ENCODE peak calls at places on chromosome 1, in five cellular contexts. F is fibroblast of lung, X is A549, L is RWPE1, K is left ventricle myocardium inferior. C is an unnamed sample.

GRCh38 chr1:156583821-156584622 is 4.5 kb downstream of the TTC24 start:
- DNase-seq in K (no peak), L (peak; percentile 66), X (peak; percentile 85), F (peak; percentile 72), C (peak; percentile 82)

GRCh38 chr1:108703939-108704338 is 8.8 kb upstream of the FNDC7 start:
- DNase-seq in X (no peak), F (no peak), L (no peak), K (no peak), C (peak; percentile 32)

GRCh38 chr1:236345728-236346127 is 48.4 kb upstream of the EDARADD start:
- DNase-seq in L (no peak), X (peak; percentile 16), F (no peak), K (no peak), C (peak; percentile 4)

GRCh38 chr1:155064109-155064812 is 721 bp downstream of the EFNA4 start:
- DNase-seq in F (peak; percentile 41), X (no peak), K (no peak), L (no peak), C (no peak)

GRCh38 chr1:36516372-36517018 is 33.8 kb upstream of the CSF3R start:
- DNase-seq in L (peak; percentile 76), F (peak; percentile 40), X (peak; percentile 79), K (peak; percentile 33), C (peak; percentile 26)

GRCh38 chr1:186463511-186463910 is 2.6 kb upstream of the PDC start:
- DNase-seq in K (no peak), F (no peak), L (no peak), X (no peak), C (no peak)

GRCh38 chr1:23625459-23625858 is 66.1 kb upstream of the RPL11 start:
- DNase-seq in K (no peak), X (no peak), L (no peak), F (no peak), C (no peak)

GRCh38 chr1:158177705-158178450 is 2.8 kb upstream of the CD1D start:
- DNase-seq in K (peak; percentile 97), F (peak; percentile 60), L (peak; percentile 79), X (peak; percentile 47), C (peak; percentile 79)

GRCh38 chr1:201630582-201630981 is 91.7 kb downstream of the NAV1 start:
- DNase-seq in K (no peak), F (no peak), L (no peak), X (no peak), C (no peak)

GRCh38 chr1:115203287-115203686 is 114.0 kb upstream of the TSPAN2 start:
- DNase-seq in X (no peak), K (no peak), L (no peak), F (no peak), C (no peak)

GRCh38 chr1:33347650-33347992 is 26.7 kb upstream of the A3GALT2 start:
- DNase-seq in K (no peak), X (peak; percentile 11), L (no peak), F (peak; percentile 43), C (no peak)

GRCh38 chr1:29565490-29565889 is 329.2 kb downstream of the PTPRU start:
- DNase-seq in F (no peak), L (no peak), X (no peak), K (no peak), C (no peak)

GRCh38 chr1:165873481-165873880 is 46.1 kb downstream of the UCK2 start:
- DNase-seq in K (no peak), X (no peak), F (no peak), L (no peak), C (no peak)

GRCh38 chr1:203148127-203148526 is 20.6 kb downstream of the ADORA1 start:
- DNase-seq in X (peak; percentile 38), L (peak; percentile 60), K (no peak), F (no peak), C (no peak)

GRCh38 chr1:68516066-68516465 is 19.2 kb upstream of the DEPDC1 start:
- DNase-seq in X (no peak), K (no peak), L (no peak), F (no peak), C (no peak)

GRCh38 chr1:112797221-112797620 is 82.1 kb upstream of the PPM1J start:
- DNase-seq in F (peak; percentile 69), K (no peak), X (no peak), L (no peak), C (no peak)

GRCh38 chr1:10630661-10631120 is 155.9 kb downstream of the PEX14 start:
- DNase-seq in X (no peak), F (no peak), L (no peak), K (peak; percentile 8), C (no peak)

GRCh38 chr1:209797978-209798639 is 7.8 kb downstream of the IRF6 start:
- DNase-seq in F (peak; percentile 68), L (no peak), X (no peak), K (no peak), C (no peak)

GRCh38 chr1:12458571-12458970 is 159.4 kb downstream of the DHRS3 start:
- DNase-seq in L (no peak), F (no peak), X (no peak), K (no peak), C (no peak)

GRCh38 chr1:234500269-234500668 is 21.3 kb upstream of the TARBP1 start:
- DNase-seq in L (no peak), K (no peak), F (no peak), X (no peak), C (no peak)

GRCh38 chr1:168972225-168972624 is 134.3 kb upstream of the ATP1B1 start:
- DNase-seq in F (no peak), X (no peak), L (no peak), K (no peak), C (no peak)

GRCh38 chr1:156499703-156500577 is 635 bp downstream of the MEF2D start:
- DNase-seq in F (no peak), X (no peak), K (peak; percentile 78), L (no peak), C (no peak)

GRCh38 chr1:145957443-145958319 is at the start of gene LIX1L:
- DNase-seq in X (peak; percentile 97), K (peak; percentile 97), L (peak; percentile 99), F (peak; percentile 95), C (peak; percentile 96)

GRCh38 chr1:145953861-145954260 is 4.0 kb downstream of the LIX1L start:
- DNase-seq in F (no peak), L (no peak), K (no peak), X (no peak), C (no peak)

GRCh38 chr1:145956361-145956760 is 1.5 kb downstream of the LIX1L start:
- DNase-seq in X (no peak), F (no peak), K (no peak), L (no peak), C (no peak)

GRCh38 chr1:145956776-145957442 is 908 bp downstream of the LIX1L start:
- DNase-seq in K (peak; percentile 31), F (peak; percentile 54), X (no peak), L (no peak), C (no peak)

DNA sequence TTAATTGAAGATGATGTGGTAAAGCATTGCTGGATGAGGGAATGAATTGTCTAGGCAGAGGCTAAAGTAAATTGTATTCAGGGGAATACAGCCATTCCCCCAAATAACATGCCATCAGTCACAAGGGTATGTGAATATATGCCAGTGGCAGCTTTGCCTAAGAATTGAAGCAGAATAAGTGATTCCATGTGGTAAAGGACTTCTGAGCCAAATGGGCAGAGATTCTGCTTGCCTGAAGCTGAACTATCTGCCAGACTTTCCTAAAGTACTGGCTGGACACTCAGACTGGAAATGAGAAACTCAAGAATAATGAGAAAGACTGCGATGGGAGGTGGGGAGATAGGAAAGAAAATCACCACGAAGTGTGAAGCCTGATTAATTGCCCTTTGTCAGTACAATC is 2.4 kb downstream of the LIX1L start:
- DNase-seq in L (no peak), F (peak; percentile 48), X (no peak), K (no peak), C (no peak)
- H3K27ac ChIP-seq in L (no peak overlapping the region), F (no peak overlapping the region), X (no peak overlapping the region), K (peak overlapping the region; percentile 98), C (no peak overlapping the region)

GRCh38 chr1:150012611-150013010 is 2.1 kb upstream of the OTUD7B start:
- DNase-seq in L (no peak), X (no peak), K (no peak), F (peak; percentile 83), C (no peak)

GRCh38 chr1:150009604-150010387 is 730 bp downstream of the OTUD7B start:
- DNase-seq in X (peak; percentile 35), K (peak; percentile 21), F (peak; percentile 93), L (peak; percentile 68), C (peak; percentile 77)

GRCh38 chr1:150008699-150009098 is 1.8 kb downstream of the OTUD7B start:
- DNase-seq in L (no peak), X (no peak), K (no peak), F (no peak), C (no peak)

GRCh38 chr1:150006881-150007401 is 3.6 kb downstream of the OTUD7B start:
- DNase-seq in F (peak; percentile 90), K (no peak), L (no peak), X (no peak), C (peak; percentile 19)

DNA sequence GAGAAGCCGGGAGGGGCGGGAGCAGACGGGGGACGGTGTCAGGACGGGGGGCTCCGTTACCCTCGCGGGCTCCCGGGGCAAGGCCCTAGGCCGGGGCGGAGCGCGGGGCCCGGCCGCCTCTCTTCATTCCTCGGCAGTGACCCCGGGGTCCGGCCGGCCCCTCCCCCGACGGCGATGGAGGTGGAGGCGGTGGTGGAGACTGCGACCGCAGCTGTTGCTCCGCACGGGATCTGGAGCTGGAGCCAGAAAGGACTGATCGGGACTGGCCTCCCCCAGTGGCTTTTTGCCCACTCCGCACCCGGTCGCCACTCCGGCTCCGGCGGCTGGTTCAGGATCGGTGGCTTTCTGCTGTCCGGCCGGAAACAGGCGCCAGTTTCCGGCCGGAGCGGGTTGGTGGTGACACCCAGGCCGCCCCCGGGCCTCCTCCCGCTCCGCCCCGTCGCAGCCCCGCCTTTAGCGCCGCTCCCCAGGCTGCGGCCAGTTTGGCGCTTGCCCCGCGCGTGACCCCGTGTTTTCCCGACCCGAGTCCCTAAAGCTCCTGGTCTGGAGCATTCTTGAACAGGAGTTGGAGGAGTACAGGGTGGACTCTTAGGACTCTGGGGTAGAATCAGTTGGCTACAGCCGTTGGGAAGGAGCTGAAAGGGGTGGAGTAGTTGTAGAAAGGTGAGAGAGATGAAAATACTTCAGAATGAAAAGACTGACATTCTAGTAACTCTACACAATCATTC is at the start of gene OTUD7B:
- DNase-seq in X (peak; percentile 69), F (peak; percentile 87), K (peak; percentile 89), L (peak; percentile 79), C (peak; percentile 76)
- TF ChIP-seq CTCF in X (no peak), F (no peak), K (peak; percentile 21), L (no peak), C (no peak)

DNA sequence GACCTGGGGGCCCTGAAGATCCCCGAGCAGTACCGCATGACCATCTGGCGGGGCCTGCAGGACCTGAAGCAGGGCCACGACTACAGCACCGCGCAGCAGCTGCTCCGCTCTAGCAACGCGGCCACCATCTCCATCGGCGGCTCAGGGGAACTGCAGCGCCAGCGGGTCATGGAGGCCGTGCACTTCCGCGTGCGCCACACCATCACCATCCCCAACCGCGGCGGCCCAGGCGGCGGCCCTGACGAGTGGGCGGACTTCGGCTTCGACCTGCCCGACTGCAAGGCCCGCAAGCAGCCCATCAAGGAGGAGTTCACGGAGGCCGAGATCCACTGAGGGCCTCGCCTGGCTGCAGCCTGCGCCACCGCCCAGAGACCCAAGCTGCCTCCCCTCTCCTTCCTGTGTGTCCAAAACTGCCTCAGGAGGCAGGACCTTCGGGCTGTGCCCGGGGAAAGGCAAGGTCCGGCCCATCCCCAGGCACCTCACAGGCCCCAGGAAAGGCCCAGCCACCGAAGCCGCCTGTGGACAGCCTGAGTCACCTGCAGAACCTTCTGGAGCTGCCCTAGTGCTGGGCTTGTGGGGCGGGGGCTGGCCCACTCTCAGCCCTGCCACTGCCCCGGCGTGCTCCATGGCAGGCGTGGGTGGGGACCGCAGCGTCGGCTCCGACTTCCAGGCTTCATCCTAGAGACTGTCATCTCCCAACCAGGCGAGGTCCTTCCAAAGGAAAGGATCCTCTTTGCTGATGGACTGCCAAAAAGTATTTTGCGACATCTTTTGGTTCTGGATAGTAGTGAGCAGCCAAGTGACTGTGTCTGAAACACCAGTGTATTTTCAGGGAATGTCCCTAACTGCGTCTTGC is 19.3 kb upstream of the CCDC27 start:
- DNase-seq in K (no peak), F (peak; percentile 23), L (no peak), X (no peak), C (no peak)
- H3K27ac ChIP-seq in K (no peak overlapping the region), F (no peak overlapping the region), L (peak overlapping the region; percentile 76), X (no peak overlapping the region), C (no peak overlapping the region)

GRCh38 chr1:41779350-41779749 is 139.4 kb downstream of the HIVEP3 start:
- DNase-seq in F (no peak), L (no peak), X (no peak), K (no peak), C (no peak)
- TF ChIP-seq CTCF in F (peak; percentile 27), L (no peak), X (no peak), K (peak; percentile 24), C (peak; percentile 47)